ENCODE peak calls at places on chromosomes 4 and X, in five cellular contexts. One of them, this sample, is unnamed.

GRCh38 chr4:82046796-82047195 is 327.0 kb downstream of the HNRNPD start:
- DNase-seq in DND-41: no peak
- DNase-seq in bronchial epithelial cell: no peak
- DNase-seq in naive thymus-derived CD8-positive, alpha-beta T cell: no peak
- DNase-seq in astrocyte of the spinal cord: no peak
- DNase-seq in this sample: no peak

GRCh38 chrX:110003167-110004156 is 548 bp downstream of the TMEM164 start:
- DNase-seq in naive thymus-derived CD8-positive, alpha-beta T cell: no peak
- DNase-seq in astrocyte of the spinal cord: no peak
- DNase-seq in bronchial epithelial cell: peak; percentile 12
- DNase-seq in DND-41: peak; percentile 13
- DNase-seq in this sample: no peak

GRCh38 chr4:145909331-145909730 is 29.3 kb downstream of the ZNF827 start:
- DNase-seq in DND-41: no peak
- DNase-seq in astrocyte of the spinal cord: no peak
- DNase-seq in bronchial epithelial cell: peak; percentile 79
- DNase-seq in naive thymus-derived CD8-positive, alpha-beta T cell: no peak
- DNase-seq in this sample: no peak

GRCh38 chr4:82739292-82740190 is 59.1 kb downstream of the SCD5 start:
- DNase-seq in DND-41: no peak
- DNase-seq in naive thymus-derived CD8-positive, alpha-beta T cell: peak; percentile 33
- DNase-seq in bronchial epithelial cell: peak; percentile 42
- DNase-seq in astrocyte of the spinal cord: peak; percentile 60
- DNase-seq in this sample: peak; percentile 17

GRCh38 chrX:140432328-140433025 is 72.4 kb downstream of the SOX3 start:
- DNase-seq in DND-41: no peak
- DNase-seq in bronchial epithelial cell: no peak
- DNase-seq in naive thymus-derived CD8-positive, alpha-beta T cell: no peak
- DNase-seq in astrocyte of the spinal cord: peak; percentile 16
- DNase-seq in this sample: peak; percentile 45

GRCh38 chrX:82589410-82589809 is 918.7 kb upstream of the POU3F4 start:
- DNase-seq in naive thymus-derived CD8-positive, alpha-beta T cell: no peak
- DNase-seq in DND-41: no peak
- DNase-seq in bronchial epithelial cell: peak; percentile 69
- DNase-seq in astrocyte of the spinal cord: peak; percentile 52
- DNase-seq in this sample: no peak

GRCh38 chrX:97189668-97190067 is 306.0 kb downstream of the RPA4 start:
- DNase-seq in bronchial epithelial cell: peak; percentile 3
- DNase-seq in astrocyte of the spinal cord: no peak
- DNase-seq in naive thymus-derived CD8-positive, alpha-beta T cell: no peak
- DNase-seq in DND-41: no peak
- DNase-seq in this sample: peak; percentile 77

GRCh38 chrX:65679071-65679540 is 11.7 kb downstream of the MSN start:
- DNase-seq in astrocyte of the spinal cord: peak; percentile 55
- DNase-seq in naive thymus-derived CD8-positive, alpha-beta T cell: no peak
- DNase-seq in DND-41: no peak
- DNase-seq in bronchial epithelial cell: peak; percentile 93
- DNase-seq in this sample: no peak

GRCh38 chr4:169810325-169811323 is 52.9 kb upstream of the HPF1 start:
- DNase-seq in bronchial epithelial cell: peak; percentile 78
- DNase-seq in DND-41: peak; percentile 18
- DNase-seq in astrocyte of the spinal cord: peak; percentile 83
- DNase-seq in naive thymus-derived CD8-positive, alpha-beta T cell: peak; percentile 30
- DNase-seq in this sample: peak; percentile 86

GRCh38 chr4:6420972-6421371 is 51.4 kb downstream of the PPP2R2C start:
- DNase-seq in DND-41: no peak
- DNase-seq in naive thymus-derived CD8-positive, alpha-beta T cell: no peak
- DNase-seq in astrocyte of the spinal cord: no peak
- DNase-seq in bronchial epithelial cell: no peak
- DNase-seq in this sample: no peak

GRCh38 chr4:1405249-1405635 is 1.0 kb downstream of the NKX1-1 start:
- DNase-seq in naive thymus-derived CD8-positive, alpha-beta T cell: no peak
- DNase-seq in bronchial epithelial cell: no peak
- DNase-seq in DND-41: no peak
- DNase-seq in astrocyte of the spinal cord: no peak
- DNase-seq in this sample: no peak

GRCh38 chr4:156933633-156934258 is 37.9 kb downstream of the PDGFC start:
- DNase-seq in naive thymus-derived CD8-positive, alpha-beta T cell: no peak
- DNase-seq in astrocyte of the spinal cord: peak; percentile 86
- DNase-seq in bronchial epithelial cell: peak; percentile 100
- DNase-seq in DND-41: no peak
- DNase-seq in this sample: no peak

GRCh38 chr4:128633067-128633466 is 176.4 kb upstream of the JADE1 start:
- DNase-seq in astrocyte of the spinal cord: no peak
- DNase-seq in bronchial epithelial cell: no peak
- DNase-seq in naive thymus-derived CD8-positive, alpha-beta T cell: no peak
- DNase-seq in DND-41: no peak
- DNase-seq in this sample: no peak